ENCODE peak calls at places on chromosomes 4 and X, in five cellular contexts. V is GM03348, C is COLO829, M is progenitor cell of endocrine pancreas, L is psoas muscle. Q is an unnamed sample.

GRCh38 chr4:56049428-56050212 is 100.9 kb downstream of the CEP135 start:
- DNase-seq in V (peak), M (peak), C (peak), L (no peak), Q (peak)

GRCh38 chrX:112081781-112082482 is 644 bp downstream of the TRPC5 start:
- DNase-seq in V (no peak), C (no peak), L (no peak), M (no peak), Q (no peak)

GRCh38 chr4:66568001-66568400 is 897.7 kb upstream of the EPHA5 start:
- DNase-seq in L (no peak), C (no peak), V (no peak), M (no peak), Q (no peak)

GRCh38 chrX:105634180-105634579 is 188.2 kb upstream of the NRK start:
- DNase-seq in M (no peak), V (no peak), L (no peak), C (no peak), Q (no peak)

GRCh38 chrX:132818638-132819037 is 139.8 kb downstream of the HS6ST2 start:
- DNase-seq in L (no peak), V (no peak), M (no peak), C (no peak), Q (no peak)

GRCh38 chr4:158858410-158859189 is 89.8 kb downstream of the FNIP2 start:
- DNase-seq in V (peak), M (no peak), C (peak), L (no peak), Q (no peak)

GRCh38 chrX:133337250-133337649 is 78.0 kb downstream of the GPC4 start:
- DNase-seq in V (no peak), L (no peak), M (no peak), C (no peak), Q (peak)

GRCh38 chr4:131419147-131419546 is 1729.9 kb upstream of the PCDH10 start:
- DNase-seq in L (no peak), M (no peak), V (no peak), C (no peak), Q (no peak)

GRCh38 chrX:136708348-136708747 is 60.4 kb downstream of the CD40LG start:
- DNase-seq in L (no peak), C (no peak), M (no peak), V (no peak), Q (no peak)

GRCh38 chr4:186304816-186305520 is 39.0 kb downstream of the F11 start:
- DNase-seq in C (no peak), M (no peak), L (no peak), V (no peak), Q (no peak)

GRCh38 chr4:106530816-106531215 is 162.2 kb upstream of the GIMD1 start:
- DNase-seq in M (no peak), C (no peak), V (peak), L (no peak), Q (no peak)

GRCh38 chrX:97452283-97452682 is 568.6 kb downstream of the RPA4 start:
- DNase-seq in L (no peak), M (no peak), V (no peak), C (no peak), Q (no peak)

GRCh38 chrX:68708503-68709290 is 61.2 kb downstream of the STARD8 start:
- DNase-seq in M (no peak), V (no peak), L (peak), C (no peak), Q (no peak)

GRCh38 chrX:112834016-112834855 is 6.4 kb downstream of the AMOT start:
- DNase-seq in V (peak), C (no peak), M (no peak), L (no peak), Q (no peak)

GRCh38 chr4:56686537-56687231 is 5.6 kb upstream of the HOPX start:
- DNase-seq in L (no peak), V (no peak), C (no peak), M (no peak), Q (no peak)

GRCh38 chr4:116599859-116600258 is 485.5 kb downstream of the TRAM1L1 start:
- DNase-seq in V (no peak), M (no peak), L (peak), C (no peak), Q (peak)

GRCh38 chr4:4268753-4269152 is 20.7 kb upstream of the TMEM128 start:
- DNase-seq in C (no peak), V (no peak), L (no peak), M (no peak), Q (no peak)

GRCh38 chrX:119474615-119475388 is 6.6 kb downstream of the SLC25A5 start:
- DNase-seq in V (no peak), L (no peak), C (no peak), M (no peak), Q (no peak)

GRCh38 chr4:133592106-133592505 is 443.0 kb downstream of the PCDH10 start:
- DNase-seq in V (no peak), C (no peak), L (no peak), M (no peak), Q (no peak)

GRCh38 chr4:3683077-3683743 is 83.0 kb upstream of the ADRA2C start:
- DNase-seq in L (peak), M (no peak), C (no peak), V (no peak), Q (no peak)

GRCh38 chr4:177583000-177583399 is 140.8 kb upstream of the AGA start:
- DNase-seq in L (no peak), M (no peak), V (no peak), C (peak), Q (no peak)

GRCh38 chr4:187271848-187272247 is 548.2 kb upstream of the FAT1 start:
- DNase-seq in V (no peak), M (no peak), L (no peak), C (no peak), Q (no peak)

GRCh38 chr4:173652283-173652931 is 122.4 kb upstream of the HAND2 start:
- DNase-seq in M (no peak), V (no peak), C (no peak), L (no peak), Q (no peak)

GRCh38 chr4:33626242-33626641 is 2618.1 kb downstream of the ARAP2 start:
- DNase-seq in L (no peak), C (no peak), V (no peak), M (no peak), Q (no peak)

GRCh38 chrX:1593286-1594271 is 2.2 kb downstream of the AKAP17A start:
- DNase-seq in V (no peak), M (no peak), L (no peak), C (no peak), Q (peak)

GRCh38 chrX:119234931-119235555 is 1.0 kb upstream of the PGRMC1 start:
- DNase-seq in V (no peak), C (no peak), L (no peak), M (no peak), Q (no peak)

GRCh38 chr4:107035711-107036601 is at the start of gene DKK2:
- DNase-seq in M (peak), L (peak), V (peak), C (no peak), Q (no peak)

GRCh38 chrX:29547877-29548276 is 667.5 kb upstream of the MAGEB2 start:
- DNase-seq in M (no peak), V (no peak), C (no peak), L (no peak), Q (no peak)

GRCh38 chrX:154458954-154459829 is 1.1 kb downstream of the PLXNA3 start:
- DNase-seq in V (peak), M (no peak), C (no peak), L (no peak), Q (peak)

GRCh38 chr4:146299605-146300004 is 85.3 kb downstream of the REELD1 start:
- DNase-seq in L (no peak), V (no peak), M (no peak), C (no peak), Q (no peak)

GRCh38 chr4:2075171-2075986 is 16.3 kb downstream of the NAT8L start:
- DNase-seq in C (no peak), M (no peak), L (no peak), V (no peak), Q (no peak)

GRCh38 chr4:138310498-138310897 is 68.3 kb upstream of the SLC7A11 start:
- DNase-seq in L (no peak), C (no peak), M (no peak), V (peak), Q (no peak)

GRCh38 chrX:68114573-68115199 is 318.6 kb downstream of the OPHN1 start:
- DNase-seq in V (no peak), M (no peak), L (no peak), C (peak), Q (no peak)

GRCh38 chr4:176359590-176359989 is 39.8 kb downstream of the SPCS3 start:
- DNase-seq in L (no peak), V (peak), C (no peak), M (no peak), Q (no peak)

GRCh38 chr4:152344001-152344400 is 191.9 kb downstream of the FBXW7 start:
- DNase-seq in L (no peak), V (no peak), M (no peak), C (no peak), Q (no peak)

GRCh38 chr4:8829584-8829983 is 42.1 kb downstream of the HMX1 start:
- DNase-seq in C (no peak), V (no peak), L (no peak), M (no peak), Q (peak)

GRCh38 chr4:188245651-188246050 is 106.4 kb downstream of the TRIML1 start:
- DNase-seq in V (no peak), L (no peak), M (no peak), C (peak), Q (no peak)

GRCh38 chr4:129623233-129623632 is 527.3 kb downstream of the C4orf33 start:
- DNase-seq in L (no peak), C (no peak), M (no peak), V (no peak), Q (no peak)

Q was measured in testis.